ENCODE peak calls at places on chromosomes 6 and 20, in five cellular contexts. One of them, this sample, is unnamed.

GRCh38 chr6:147283460-147283859 is 79.2 kb downstream of the STXBP5 start:
- DNase-seq in MV-4-11: no peak
- DNase-seq in neuronal stem cell: no peak
- DNase-seq in CD4-positive, alpha-beta T cell: no peak
- DNase-seq in PC-3: peak; percentile 56
- DNase-seq in this sample: no peak

GRCh38 chr20:60816901-60817300 is 435.2 kb upstream of the CDH4 start:
- DNase-seq in neuronal stem cell: no peak
- DNase-seq in CD4-positive, alpha-beta T cell: no peak
- DNase-seq in MV-4-11: no peak
- DNase-seq in PC-3: no peak
- DNase-seq in this sample: no peak

GRCh38 chr6:98027898-98028297 is 744.9 kb upstream of the MMS22L start:
- DNase-seq in neuronal stem cell: no peak
- DNase-seq in CD4-positive, alpha-beta T cell: no peak
- DNase-seq in PC-3: no peak
- DNase-seq in MV-4-11: no peak
- DNase-seq in this sample: no peak

GRCh38 chr20:44720994-44721784 is 6.0 kb downstream of the CCN5 start:
- DNase-seq in CD4-positive, alpha-beta T cell: no peak
- DNase-seq in PC-3: peak; percentile 69
- DNase-seq in neuronal stem cell: no peak
- DNase-seq in MV-4-11: peak; percentile 6
- DNase-seq in this sample: no peak

GRCh38 chr6:144467921-144468320 is 182.8 kb downstream of the UTRN start:
- DNase-seq in PC-3: no peak
- DNase-seq in MV-4-11: no peak
- DNase-seq in neuronal stem cell: no peak
- DNase-seq in CD4-positive, alpha-beta T cell: no peak
- DNase-seq in this sample: no peak

GRCh38 chr6:51322505-51322904 is 503.8 kb downstream of the TFAP2B start:
- DNase-seq in PC-3: peak; percentile 26
- DNase-seq in neuronal stem cell: no peak
- DNase-seq in MV-4-11: no peak
- DNase-seq in CD4-positive, alpha-beta T cell: no peak
- DNase-seq in this sample: no peak

GRCh38 chr6:75488026-75488425 is 5.6 kb downstream of the FILIP1 start:
- DNase-seq in neuronal stem cell: no peak
- DNase-seq in PC-3: no peak
- DNase-seq in CD4-positive, alpha-beta T cell: no peak
- DNase-seq in MV-4-11: peak; percentile 46
- DNase-seq in this sample: no peak

GRCh38 chr6:147947521-147947920 is 395.1 kb upstream of the SASH1 start:
- DNase-seq in CD4-positive, alpha-beta T cell: no peak
- DNase-seq in PC-3: no peak
- DNase-seq in neuronal stem cell: no peak
- DNase-seq in MV-4-11: no peak
- DNase-seq in this sample: no peak

GRCh38 chr6:151690303-151690702 is 117.2 kb upstream of the ESR1 start:
- DNase-seq in CD4-positive, alpha-beta T cell: no peak
- DNase-seq in neuronal stem cell: no peak
- DNase-seq in PC-3: peak; percentile 45
- DNase-seq in MV-4-11: peak; percentile 6
- DNase-seq in this sample: no peak

GRCh38 chr6:160798625-160799024 is 96.6 kb downstream of the PLG start:
- DNase-seq in CD4-positive, alpha-beta T cell: no peak
- DNase-seq in PC-3: no peak
- DNase-seq in MV-4-11: no peak
- DNase-seq in neuronal stem cell: peak; percentile 17
- DNase-seq in this sample: no peak

GRCh38 chr6:121434037-121434770 is 1.2 kb upstream of the GJA1 start:
- DNase-seq in MV-4-11: no peak
- DNase-seq in PC-3: no peak
- DNase-seq in CD4-positive, alpha-beta T cell: no peak
- DNase-seq in neuronal stem cell: no peak
- DNase-seq in this sample: no peak

GRCh38 chr6:42334870-42335269 is 116.9 kb downstream of the TRERF1 start:
- DNase-seq in MV-4-11: no peak
- DNase-seq in CD4-positive, alpha-beta T cell: no peak
- DNase-seq in neuronal stem cell: no peak
- DNase-seq in PC-3: no peak
- DNase-seq in this sample: no peak

GRCh38 chr6:42505377-42505702 is 53.6 kb upstream of the TRERF1 start:
- DNase-seq in neuronal stem cell: no peak
- DNase-seq in MV-4-11: peak; percentile 68
- DNase-seq in PC-3: peak; percentile 33
- DNase-seq in CD4-positive, alpha-beta T cell: no peak
- DNase-seq in this sample: no peak

GRCh38 chr6:33692760-33693158 is 18.7 kb downstream of the UQCC2 start:
- DNase-seq in MV-4-11: peak; percentile 89
- DNase-seq in PC-3: no peak
- DNase-seq in neuronal stem cell: no peak
- DNase-seq in CD4-positive, alpha-beta T cell: peak; percentile 58
- DNase-seq in this sample: no peak

GRCh38 chr6:158010591-158011477 is 29.2 kb downstream of the SYNJ2 start:
- DNase-seq in MV-4-11: no peak
- DNase-seq in CD4-positive, alpha-beta T cell: no peak
- DNase-seq in PC-3: no peak
- DNase-seq in neuronal stem cell: no peak
- DNase-seq in this sample: no peak

GRCh38 chr6:121450242-121450641 is 14.8 kb downstream of the GJA1 start:
- DNase-seq in PC-3: no peak
- DNase-seq in CD4-positive, alpha-beta T cell: no peak
- DNase-seq in MV-4-11: no peak
- DNase-seq in neuronal stem cell: no peak
- DNase-seq in this sample: no peak

GRCh38 chr6:17101422-17102257 is at the start of gene STMND1:
- DNase-seq in neuronal stem cell: peak; percentile 21
- DNase-seq in CD4-positive, alpha-beta T cell: no peak
- DNase-seq in PC-3: peak; percentile 70
- DNase-seq in MV-4-11: no peak
- DNase-seq in this sample: no peak

GRCh38 chr6:142773324-142773723 is 171.7 kb downstream of the HIVEP2 start:
- DNase-seq in MV-4-11: no peak
- DNase-seq in PC-3: no peak
- DNase-seq in CD4-positive, alpha-beta T cell: no peak
- DNase-seq in neuronal stem cell: no peak
- DNase-seq in this sample: no peak

GRCh38 chr20:57851025-57851682 is 141.3 kb upstream of the PMEPA1 start:
- DNase-seq in CD4-positive, alpha-beta T cell: no peak
- DNase-seq in MV-4-11: no peak
- DNase-seq in PC-3: no peak
- DNase-seq in neuronal stem cell: no peak
- DNase-seq in this sample: no peak

GRCh38 chr6:3356056-3356823 is 97.5 kb downstream of the PSMG4 start:
- DNase-seq in CD4-positive, alpha-beta T cell: peak; percentile 64
- DNase-seq in PC-3: peak; percentile 57
- DNase-seq in neuronal stem cell: peak; percentile 78
- DNase-seq in MV-4-11: peak; percentile 92
- DNase-seq in this sample: peak; percentile 29

GRCh38 chr6:168981187-168981586 is 272.5 kb downstream of the THBS2 start:
- DNase-seq in CD4-positive, alpha-beta T cell: no peak
- DNase-seq in MV-4-11: no peak
- DNase-seq in PC-3: no peak
- DNase-seq in neuronal stem cell: no peak
- DNase-seq in this sample: no peak

GRCh38 chr20:46047821-46048220 is 18.8 kb downstream of the SLC12A5 start:
- DNase-seq in PC-3: no peak
- DNase-seq in neuronal stem cell: no peak
- DNase-seq in CD4-positive, alpha-beta T cell: no peak
- DNase-seq in MV-4-11: no peak
- DNase-seq in this sample: no peak

GRCh38 chr6:168136001-168136400 is 57.0 kb upstream of the FRMD1 start:
- DNase-seq in MV-4-11: no peak
- DNase-seq in PC-3: no peak
- DNase-seq in CD4-positive, alpha-beta T cell: no peak
- DNase-seq in neuronal stem cell: no peak
- DNase-seq in this sample: no peak

GRCh38 chr20:58405504-58406291 is 16.7 kb downstream of the VAPB start:
- DNase-seq in MV-4-11: no peak
- DNase-seq in neuronal stem cell: no peak
- DNase-seq in PC-3: no peak
- DNase-seq in CD4-positive, alpha-beta T cell: no peak
- DNase-seq in this sample: no peak